ENCODE peak calls at places on chromosome X, in five cellular contexts. One of them, this sample, is unnamed.

GRCh38 chrX:93874554-93874953 is 200.5 kb downstream of the FAM133A start:
- DNase-seq in IMR-90: no peak
- DNase-seq in WTC11: peak
- DNase-seq in fibroblast of mammary gland: peak
- DNase-seq in pancreas: no peak
- DNase-seq in this sample: no peak

GRCh38 chrX:124406294-124407013 is 60.1 kb downstream of the SH2D1A start:
- DNase-seq in IMR-90: peak
- DNase-seq in WTC11: peak
- DNase-seq in fibroblast of mammary gland: peak
- DNase-seq in pancreas: no peak
- DNase-seq in this sample: no peak

GRCh38 chrX:17007134-17007768 is 60.8 kb downstream of the REPS2 start:
- DNase-seq in IMR-90: no peak
- DNase-seq in WTC11: peak
- DNase-seq in fibroblast of mammary gland: peak
- DNase-seq in pancreas: no peak
- DNase-seq in this sample: no peak

GRCh38 chrX:38233891-38234807 is 13.5 kb upstream of the SRPX start:
- DNase-seq in IMR-90: peak
- DNase-seq in WTC11: no peak
- DNase-seq in fibroblast of mammary gland: peak
- DNase-seq in pancreas: no peak
- DNase-seq in this sample: no peak

GRCh38 chrX:108001218-108001814 is 19.1 kb upstream of the TEX13B start:
- DNase-seq in IMR-90: peak
- DNase-seq in WTC11: no peak
- DNase-seq in fibroblast of mammary gland: peak
- DNase-seq in pancreas: no peak
- DNase-seq in this sample: no peak

GRCh38 chrX:148354906-148355305 is 145.5 kb upstream of the AFF2 start:
- DNase-seq in IMR-90: no peak
- DNase-seq in WTC11: no peak
- DNase-seq in fibroblast of mammary gland: no peak
- DNase-seq in pancreas: no peak
- DNase-seq in this sample: no peak

GRCh38 chrX:8653956-8654355 is 78.0 kb downstream of the ANOS1 start:
- DNase-seq in IMR-90: no peak
- DNase-seq in WTC11: no peak
- DNase-seq in fibroblast of mammary gland: no peak
- DNase-seq in pancreas: no peak
- DNase-seq in this sample: no peak

GRCh38 chrX:40646489-40647306 is 663 bp downstream of the CXorf38 start:
- DNase-seq in IMR-90: peak
- DNase-seq in WTC11: peak
- DNase-seq in fibroblast of mammary gland: peak
- DNase-seq in pancreas: peak
- DNase-seq in this sample: no peak

GRCh38 chrX:53080628-53081580 is 1.3 kb upstream of the TSPYL2 start:
- DNase-seq in IMR-90: peak
- DNase-seq in WTC11: no peak
- DNase-seq in fibroblast of mammary gland: peak
- DNase-seq in pancreas: no peak
- DNase-seq in this sample: no peak

GRCh38 chrX:1212532-1212931 is at the start of gene CRLF2:
- DNase-seq in IMR-90: no peak
- DNase-seq in WTC11: no peak
- DNase-seq in fibroblast of mammary gland: peak
- DNase-seq in pancreas: no peak
- DNase-seq in this sample: peak

GRCh38 chrX:41589634-41590270 is 99.0 kb upstream of the GPR34 start:
- DNase-seq in IMR-90: peak
- DNase-seq in WTC11: no peak
- DNase-seq in fibroblast of mammary gland: peak
- DNase-seq in pancreas: no peak
- DNase-seq in this sample: no peak

GRCh38 chrX:142068365-142068764 is 136.7 kb downstream of the MAGEC2 start:
- DNase-seq in IMR-90: no peak
- DNase-seq in WTC11: no peak
- DNase-seq in fibroblast of mammary gland: no peak
- DNase-seq in pancreas: no peak
- DNase-seq in this sample: no peak

GRCh38 chrX:46637937-46638336 is 64.4 kb downstream of the CHST7 start:
- DNase-seq in IMR-90: peak
- DNase-seq in WTC11: no peak
- DNase-seq in fibroblast of mammary gland: peak
- DNase-seq in pancreas: no peak
- DNase-seq in this sample: no peak

GRCh38 chrX:65551489-65552339 is 17.1 kb upstream of the LAS1L start:
- DNase-seq in IMR-90: no peak
- DNase-seq in WTC11: no peak
- DNase-seq in fibroblast of mammary gland: no peak
- DNase-seq in pancreas: peak
- DNase-seq in this sample: no peak

GRCh38 chrX:55039471-55039870 is 8.7 kb upstream of the ALAS2 start:
- DNase-seq in IMR-90: no peak
- DNase-seq in WTC11: no peak
- DNase-seq in fibroblast of mammary gland: peak
- DNase-seq in pancreas: no peak
- DNase-seq in this sample: no peak

GRCh38 chrX:48909703-48910102 is 1.7 kb downstream of the SLC35A2 start:
- DNase-seq in IMR-90: no peak
- DNase-seq in WTC11: no peak
- DNase-seq in fibroblast of mammary gland: no peak
- DNase-seq in pancreas: no peak
- DNase-seq in this sample: no peak

GRCh38 chrX:54482839-54483593 is 13.0 kb downstream of the FGD1 start:
- DNase-seq in IMR-90: no peak
- DNase-seq in WTC11: peak
- DNase-seq in fibroblast of mammary gland: no peak
- DNase-seq in pancreas: no peak
- DNase-seq in this sample: no peak

GRCh38 chrX:13220916-13221315 is 98.9 kb downstream of the ATXN3L start:
- DNase-seq in IMR-90: peak
- DNase-seq in WTC11: no peak
- DNase-seq in fibroblast of mammary gland: peak
- DNase-seq in pancreas: no peak
- DNase-seq in this sample: no peak

GRCh38 chrX:101232316-101232715 is 12.7 kb downstream of the DRP2 start:
- DNase-seq in IMR-90: peak
- DNase-seq in WTC11: no peak
- DNase-seq in fibroblast of mammary gland: peak
- DNase-seq in pancreas: no peak
- DNase-seq in this sample: no peak

GRCh38 chrX:78024349-78025108 is 55.1 kb upstream of the PGAM4 start:
- DNase-seq in IMR-90: peak
- DNase-seq in WTC11: peak
- DNase-seq in fibroblast of mammary gland: peak
- DNase-seq in pancreas: peak
- DNase-seq in this sample: no peak

GRCh38 chrX:19792412-19792811 is 95.0 kb downstream of the SH3KBP1 start:
- DNase-seq in IMR-90: no peak
- DNase-seq in WTC11: no peak
- DNase-seq in fibroblast of mammary gland: no peak
- DNase-seq in pancreas: no peak
- DNase-seq in this sample: no peak

GRCh38 chrX:115408736-115409390 is 119.3 kb downstream of the LUZP4 start:
- DNase-seq in IMR-90: peak
- DNase-seq in WTC11: no peak
- DNase-seq in fibroblast of mammary gland: no peak
- DNase-seq in pancreas: no peak
- DNase-seq in this sample: no peak

GRCh38 chrX:107731831-107732502 is 43.6 kb downstream of the TSC22D3 start:
- DNase-seq in IMR-90: peak
- DNase-seq in WTC11: peak
- DNase-seq in fibroblast of mammary gland: peak
- DNase-seq in pancreas: peak
- DNase-seq in this sample: no peak

GRCh38 chrX:112545051-112545450 is 134.7 kb downstream of the LHFPL1 start:
- DNase-seq in IMR-90: peak
- DNase-seq in WTC11: no peak
- DNase-seq in fibroblast of mammary gland: no peak
- DNase-seq in pancreas: no peak
- DNase-seq in this sample: no peak

GRCh38 chrX:70322784-70323183 is 32.9 kb downstream of the KIF4A start:
- DNase-seq in IMR-90: no peak
- DNase-seq in WTC11: no peak
- DNase-seq in fibroblast of mammary gland: no peak
- DNase-seq in pancreas: no peak
- DNase-seq in this sample: no peak

GRCh38 chrX:96929036-96929435 is 45.3 kb downstream of the RPA4 start:
- DNase-seq in IMR-90: no peak
- DNase-seq in WTC11: no peak
- DNase-seq in fibroblast of mammary gland: no peak
- DNase-seq in pancreas: no peak
- DNase-seq in this sample: no peak

GRCh38 chrX:1475881-1476280 is 23.2 kb upstream of the ASMTL start:
- DNase-seq in IMR-90: no peak
- DNase-seq in WTC11: no peak
- DNase-seq in fibroblast of mammary gland: no peak
- DNase-seq in pancreas: no peak
- DNase-seq in this sample: no peak

GRCh38 chrX:151825927-151826471 is 86.7 kb upstream of the MAGEA4 start:
- DNase-seq in IMR-90: peak
- DNase-seq in WTC11: no peak
- DNase-seq in fibroblast of mammary gland: peak
- DNase-seq in pancreas: no peak
- DNase-seq in this sample: no peak
- TF ChIP-seq CTCF in IMR-90: no peak
- TF ChIP-seq CTCF in WTC11: no peak
- TF ChIP-seq CTCF in fibroblast of mammary gland: peak
- TF ChIP-seq CTCF in pancreas: no peak
- TF ChIP-seq CTCF in this sample: no peak

GRCh38 chrX:68807818-68808217 is 21.0 kb upstream of the EFNB1 start:
- DNase-seq in IMR-90: no peak
- DNase-seq in WTC11: peak
- DNase-seq in fibroblast of mammary gland: peak
- DNase-seq in pancreas: no peak
- DNase-seq in this sample: no peak

GRCh38 chrX:68808686-68809357 is 20.0 kb upstream of the EFNB1 start:
- DNase-seq in IMR-90: no peak
- DNase-seq in WTC11: peak
- DNase-seq in fibroblast of mammary gland: peak
- DNase-seq in pancreas: no peak
- DNase-seq in this sample: no peak
- TF ChIP-seq CTCF in IMR-90: peak
- TF ChIP-seq CTCF in WTC11: no peak
- TF ChIP-seq CTCF in fibroblast of mammary gland: peak
- TF ChIP-seq CTCF in pancreas: no peak
- TF ChIP-seq CTCF in this sample: peak

GRCh38 chrX:85109235-85109634 is 105.6 kb downstream of the APOOL start:
- DNase-seq in IMR-90: no peak
- DNase-seq in WTC11: peak
- DNase-seq in fibroblast of mammary gland: peak
- DNase-seq in pancreas: peak
- DNase-seq in this sample: no peak
- TF ChIP-seq CTCF in IMR-90: peak
- TF ChIP-seq CTCF in WTC11: peak
- TF ChIP-seq CTCF in fibroblast of mammary gland: peak
- TF ChIP-seq CTCF in pancreas: peak
- TF ChIP-seq CTCF in this sample: peak

GRCh38 chrX:74291964-74292891 is 11.8 kb upstream of the ZCCHC13 start:
- DNase-seq in IMR-90: peak
- DNase-seq in WTC11: peak
- DNase-seq in fibroblast of mammary gland: peak
- DNase-seq in pancreas: peak
- DNase-seq in this sample: no peak
- TF ChIP-seq CTCF in IMR-90: peak
- TF ChIP-seq CTCF in WTC11: no peak
- TF ChIP-seq CTCF in fibroblast of mammary gland: no peak
- TF ChIP-seq CTCF in pancreas: no peak
- TF ChIP-seq CTCF in this sample: peak

DNA sequence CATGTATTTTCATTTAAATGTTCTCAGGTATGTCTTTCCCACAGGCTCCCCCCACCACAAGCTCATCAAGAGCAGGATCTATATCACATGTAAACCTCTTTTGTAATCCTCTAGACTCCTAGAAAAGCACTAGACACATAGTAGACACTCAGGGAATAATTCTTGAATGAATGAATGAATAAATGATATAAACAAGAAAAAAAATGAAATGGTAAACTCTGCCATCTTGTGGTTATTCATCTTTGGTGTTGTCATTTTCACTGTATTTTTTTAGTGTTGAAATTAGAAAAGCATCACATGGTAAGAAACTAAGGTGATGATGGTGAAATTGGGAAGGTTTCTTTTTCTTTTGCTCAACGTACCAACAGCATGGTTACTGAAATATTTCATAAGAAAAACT is 34.2 kb upstream of the C1GALT1C1 start:
- DNase-seq in IMR-90: peak
- DNase-seq in WTC11: no peak
- DNase-seq in fibroblast of mammary gland: peak
- DNase-seq in pancreas: no peak
- DNase-seq in this sample: no peak
- TF ChIP-seq CTCF in IMR-90: peak
- TF ChIP-seq CTCF in WTC11: no peak
- TF ChIP-seq CTCF in fibroblast of mammary gland: peak
- TF ChIP-seq CTCF in pancreas: no peak
- TF ChIP-seq CTCF in this sample: peak

DNA sequence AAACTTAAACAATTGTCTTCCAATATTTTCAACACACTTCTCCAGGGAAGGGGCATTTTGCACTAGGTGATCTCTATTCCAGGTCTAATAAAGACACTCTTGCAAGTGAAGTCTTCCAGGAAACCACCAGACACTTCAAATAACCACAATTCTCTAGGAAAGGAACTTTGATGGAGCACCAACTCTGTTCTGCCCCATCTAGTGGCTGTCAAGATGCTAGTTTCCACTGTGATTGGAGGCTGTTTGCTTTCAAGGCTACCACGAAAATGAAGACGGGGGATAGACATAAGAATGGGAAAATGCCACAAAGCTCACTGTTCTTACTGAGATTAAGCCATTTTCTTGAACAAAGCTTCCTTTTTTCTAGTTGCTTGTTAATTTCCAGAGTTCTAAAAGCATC is 100.6 kb upstream of the F9 start:
- DNase-seq in IMR-90: no peak
- DNase-seq in WTC11: no peak
- DNase-seq in fibroblast of mammary gland: peak
- DNase-seq in pancreas: no peak
- DNase-seq in this sample: no peak
- TF ChIP-seq CTCF in IMR-90: no peak
- TF ChIP-seq CTCF in WTC11: no peak
- TF ChIP-seq CTCF in fibroblast of mammary gland: peak
- TF ChIP-seq CTCF in pancreas: no peak
- TF ChIP-seq CTCF in this sample: no peak